ENCODE peak calls at places on chromosomes 13 and 19, in nine cellular contexts. C, D, J, W, K, B, Z, Y and T are unnamed samples.

GRCh38 chr19:9009935-9010651 is at the start of gene MUC16:
- DNase-seq in C (no peak), D (no peak), J (no peak), W (no peak), K (no peak), B (no peak), Z (no peak), Y (no peak), T (no peak)

GRCh38 chr19:47135156-47135555 is 4.5 kb downstream of the SAE1 start:
- DNase-seq in C (peak; percentile 68), D (no peak), J (no peak), W (no peak), K (no peak), B (no peak), Z (no peak), Y (no peak), T (no peak)

GRCh38 chr19:35114656-35115537 is 726 bp upstream of the FXYD3 start:
- DNase-seq in C (peak; percentile 60), D (no peak), J (peak; percentile 83), W (peak; percentile 75), K (peak; percentile 86), B (peak; percentile 80), Z (peak; percentile 72), Y (peak; percentile 51), T (no peak)

GRCh38 chr13:66560991-66561390 is 669.1 kb downstream of the PCDH9 start:
- DNase-seq in C (no peak), D (no peak), J (no peak), W (no peak), K (no peak), B (no peak), Z (no peak), Y (no peak), T (no peak)

GRCh38 chr13:98214008-98214643 is 37.1 kb upstream of the RNF113B start:
- DNase-seq in C (peak; percentile 31), D (no peak), J (no peak), W (no peak), K (no peak), B (no peak), Z (no peak), Y (no peak), T (no peak)

GRCh38 chr13:75507027-75508001 is 25.3 kb upstream of the TBC1D4 start:
- DNase-seq in C (no peak), D (no peak), J (no peak), W (no peak), K (no peak), B (no peak), Z (no peak), Y (no peak), T (no peak)

GRCh38 chr13:75960538-75960994 is 324.4 kb downstream of the LMO7 start:
- DNase-seq in C (no peak), D (no peak), J (no peak), W (no peak), K (no peak), B (no peak), Z (no peak), Y (no peak), T (no peak)

GRCh38 chr19:12796146-12797071 is 5.1 kb downstream of the JUNB start:
- DNase-seq in C (peak; percentile 80), D (no peak), J (peak; percentile 93), W (peak; percentile 83), K (peak; percentile 85), B (peak; percentile 79), Z (peak; percentile 61), Y (no peak), T (no peak)

GRCh38 chr13:74250738-74251190 is 116.6 kb upstream of the KLF12 start:
- DNase-seq in C (no peak), D (no peak), J (no peak), W (no peak), K (no peak), B (no peak), Z (no peak), Y (no peak), T (no peak)

GRCh38 chr19:12969292-12969988 is at the start of gene DAND5:
- DNase-seq in C (no peak), D (no peak), J (no peak), W (no peak), K (no peak), B (peak; percentile 65), Z (no peak), Y (no peak), T (no peak)

GRCh38 chr13:71968025-71968424 is 101.0 kb upstream of the DACH1 start:
- DNase-seq in C (peak; percentile 63), D (no peak), J (no peak), W (no peak), K (no peak), B (no peak), Z (no peak), Y (no peak), T (no peak)

GRCh38 chr13:38535271-38535670 is 151.6 kb upstream of the FREM2 start:
- DNase-seq in C (no peak), D (no peak), J (no peak), W (no peak), K (no peak), B (no peak), Z (no peak), Y (no peak), T (no peak)

GRCh38 chr13:42971670-42972355 is 20.2 kb downstream of the EPSTI1 start:
- DNase-seq in C (no peak), D (peak; percentile 39), J (no peak), W (no peak), K (no peak), B (no peak), Z (no peak), Y (no peak), T (no peak)

GRCh38 chr13:111122056-111122455 is 6.9 kb downstream of the ARHGEF7 start:
- DNase-seq in C (no peak), D (no peak), J (no peak), W (no peak), K (no peak), B (no peak), Z (no peak), Y (no peak), T (no peak)

GRCh38 chr13:111267784-111268183 is 52.7 kb upstream of the TEX29 start:
- DNase-seq in C (no peak), D (no peak), J (no peak), W (no peak), K (no peak), B (no peak), Z (no peak), Y (no peak), T (no peak)

GRCh38 chr13:61700663-61701062 is 285.0 kb upstream of the PCDH20 start:
- DNase-seq in C (no peak), D (no peak), J (no peak), W (no peak), K (no peak), B (no peak), Z (no peak), Y (no peak), T (no peak)
- H3K9me3 ChIP-seq in C (no peaks in the 10 kb centered on the region), D (no peaks in the 10 kb centered on the region), J (peaks cover 5% of the 10 kb centered on the region), W (no peaks in the 10 kb centered on the region), K (no peaks in the 10 kb centered on the region), B (peaks cover 12% of the 10 kb centered on the region), Z (peaks cover 10% of the 10 kb centered on the region), Y (no peaks in the 10 kb centered on the region), T (no peaks in the 10 kb centered on the region)

GRCh38 chr13:99289674-99290337 is 17.4 kb downstream of the GPR183 start:
- DNase-seq in C (no peak), D (no peak), J (no peak), W (no peak), K (no peak), B (no peak), Z (no peak), Y (no peak), T (no peak)

GRCh38 chr13:99289265-99289664 is 17.9 kb downstream of the GPR183 start:
- DNase-seq in C (no peak), D (no peak), J (no peak), W (no peak), K (no peak), B (no peak), Z (no peak), Y (no peak), T (no peak)

GRCh38 chr13:99293178-99293577 is 14.0 kb downstream of the GPR183 start:
- DNase-seq in C (no peak), D (no peak), J (no peak), W (no peak), K (no peak), B (no peak), Z (no peak), Y (no peak), T (no peak)

GRCh38 chr13:99288069-99288468 is 19.1 kb downstream of the GPR183 start:
- DNase-seq in C (no peak), D (no peak), J (no peak), W (no peak), K (no peak), B (no peak), Z (no peak), Y (no peak), T (no peak)

DNA sequence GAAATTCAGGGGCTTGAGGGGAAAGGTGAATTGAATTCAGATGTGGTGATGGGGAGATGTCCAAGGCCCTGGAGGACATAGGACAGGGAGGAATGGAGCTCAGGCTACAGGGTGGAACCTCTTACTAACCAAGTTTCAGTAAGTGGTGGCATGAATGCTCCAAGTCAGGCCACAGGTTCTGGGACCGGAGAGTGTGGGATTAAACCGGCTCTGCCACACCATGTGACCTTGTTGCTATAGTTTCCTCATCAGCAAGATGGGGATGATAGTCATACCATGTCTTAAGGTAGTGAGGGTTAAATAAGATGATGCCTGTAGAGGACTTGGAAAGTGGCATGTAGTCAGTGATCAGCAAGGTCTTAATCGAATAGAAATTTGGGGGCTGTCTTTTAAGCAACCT is 16.3 kb downstream of the GPR183 start:
- DNase-seq in C (no peak), D (no peak), J (no peak), W (no peak), K (no peak), B (no peak), Z (no peak), Y (no peak), T (no peak)
- TF ChIP-seq POLR2AphosphoS5 in C (no peak), D (no peak), J (no peak), W (no peak), K (no peak), B (no peak), Z (no peak), Y (no peak), T (no peak)

GRCh38 chr19:44007473-44007872 is 4.7 kb downstream of the ZNF230 start:
- DNase-seq in C (no peak), D (peak; percentile 68), J (no peak), W (no peak), K (no peak), B (no peak), Z (no peak), Y (no peak), T (no peak)
- H3K9me3 ChIP-seq in C (peaks cover 11% of the 10 kb centered on the region), D (peaks cover 11% of the 10 kb centered on the region), J (peaks cover 72% of the 10 kb centered on the region), W (peaks cover 42% of the 10 kb centered on the region), K (peaks cover 56% of the 10 kb centered on the region), B (peaks cover 70% of the 10 kb centered on the region), Z (peaks cover 70% of the 10 kb centered on the region), Y (peaks cover 13% of the 10 kb centered on the region), T (peaks cover 15% of the 10 kb centered on the region)

DNA sequence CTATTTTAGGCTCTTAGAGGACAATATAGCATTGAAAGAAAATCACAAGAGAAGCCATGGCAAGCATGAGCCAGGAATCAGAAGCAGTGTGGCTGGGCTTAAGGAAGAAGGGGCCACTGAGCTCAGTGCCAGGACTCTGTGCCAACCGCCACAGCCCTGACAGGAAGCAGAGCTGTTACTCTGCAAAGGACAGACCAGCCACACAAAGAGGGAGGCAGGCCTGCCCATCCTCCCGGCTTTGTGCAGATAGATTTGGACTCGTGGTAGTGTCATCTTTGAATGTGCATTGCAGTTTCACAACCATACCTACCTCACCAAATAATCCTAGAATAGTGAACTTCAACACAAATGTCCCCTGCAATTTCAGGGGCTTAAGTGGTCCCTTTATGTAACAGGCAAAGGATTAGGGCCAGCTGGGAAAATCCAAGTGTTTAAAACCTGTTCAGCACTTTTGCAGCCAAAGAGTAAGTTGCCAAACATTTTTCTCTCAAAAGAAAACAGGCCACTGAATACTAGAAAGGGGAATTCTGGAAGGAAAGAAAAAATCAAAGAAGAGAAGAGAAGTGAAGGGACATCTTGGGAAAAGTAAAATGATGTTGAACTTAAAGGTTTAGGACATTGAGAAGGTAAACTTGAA is 55.1 kb upstream of the CLDN10 start:
- DNase-seq in C (peak; percentile 14), D (no peak), J (no peak), W (no peak), K (no peak), B (no peak), Z (peak; percentile 23), Y (no peak), T (no peak)
- TF ChIP-seq POLR2AphosphoS5 in C (no peak), D (no peak), J (peak; percentile 31), W (no peak), K (no peak), B (no peak), Z (no peak), Y (no peak), T (no peak)